ENCODE peak calls at places on chromosomes 13 and 19, in ten cellular contexts. B, K, F, L, C, J, H, X, A and N are unnamed samples.

GRCh38 chr13:23427342-23428182 is 5.9 kb downstream of the SACS start:
- DNase-seq in L (no peak), K (no peak), X (no peak), C (peak; percentile 26), J (no peak), B (no peak), H (no peak), A (no peak), F (no peak), N (no peak)

GRCh38 chr13:113488283-113488682 is 2.2 kb downstream of the DCUN1D2 start:
- DNase-seq in F (no peak), H (no peak), J (no peak), C (no peak), L (no peak), B (no peak), A (no peak), X (no peak), K (no peak), N (no peak)

GRCh38 chr19:50728084-50728737 is 5.0 kb downstream of the CLEC11A start:
- DNase-seq in X (peak; percentile 74), K (peak; percentile 51), F (peak; percentile 62), H (peak; percentile 83), A (peak; percentile 94), L (no peak), B (peak; percentile 10), J (peak; percentile 82), C (no peak), N (peak; percentile 91)

GRCh38 chr13:63595811-63596210 is 2180.2 kb upstream of the PCDH20 start:
- DNase-seq in L (no peak), K (no peak), B (no peak), A (no peak), X (no peak), H (no peak), J (no peak), C (no peak), F (no peak), N (no peak)

GRCh38 chr13:46179576-46180368 is 2.2 kb downstream of the LCP1 start:
- DNase-seq in C (no peak), X (peak; percentile 33), J (peak; percentile 84), K (peak; percentile 58), L (peak; percentile 67), B (peak; percentile 62), H (peak; percentile 75), F (no peak), A (peak; percentile 44), N (no peak)

GRCh38 chr19:572891-573825 is 762 bp downstream of the BSG start:
- DNase-seq in H (peak; percentile 72), A (peak; percentile 66), X (peak; percentile 59), F (no peak), B (no peak), C (no peak), L (no peak), J (no peak), K (peak; percentile 75), N (peak; percentile 90)

GRCh38 chr13:109725297-109725696 is 61.1 kb downstream of the IRS2 start:
- DNase-seq in L (no peak), B (no peak), A (no peak), K (no peak), X (no peak), J (no peak), F (no peak), H (no peak), C (no peak), N (no peak)

GRCh38 chr19:56163097-56163496 is 12.7 kb upstream of the GALP start:
- DNase-seq in K (no peak), X (no peak), A (no peak), J (no peak), H (no peak), C (no peak), F (no peak), B (no peak), L (no peak), N (no peak)

GRCh38 chr13:20353973-20354372 is 121.9 kb upstream of the GJB6 start:
- DNase-seq in F (no peak), A (no peak), H (no peak), X (no peak), L (no peak), J (no peak), K (no peak), C (no peak), B (no peak), N (no peak)

GRCh38 chr13:41546372-41547252 is 89.3 kb downstream of the RGCC start:
- DNase-seq in B (no peak), A (no peak), F (no peak), L (no peak), C (no peak), K (no peak), J (no peak), H (no peak), X (no peak), N (no peak)

GRCh38 chr13:106063591-106064308 is 471.7 kb downstream of the EFNB2 start:
- DNase-seq in X (no peak), B (no peak), K (no peak), L (no peak), A (no peak), H (no peak), C (no peak), J (no peak), F (no peak), N (no peak)

GRCh38 chr13:99982021-99982740 is 597 bp downstream of the ZIC2 start:
- DNase-seq in K (peak; percentile 48), X (no peak), A (peak; percentile 17), H (no peak), C (no peak), J (no peak), L (no peak), B (no peak), F (no peak), N (peak; percentile 71)

GRCh38 chr19:48858984-48859710 is 9.3 kb downstream of the PLEKHA4 start:
- DNase-seq in F (no peak), J (peak; percentile 81), L (peak; percentile 72), C (no peak), A (peak; percentile 91), B (peak; percentile 66), H (peak; percentile 79), K (peak; percentile 78), X (no peak), N (peak; percentile 83)

GRCh38 chr19:53945441-53945840 is 17.3 kb upstream of the CACNG8 start:
- DNase-seq in A (peak; percentile 35), X (no peak), J (no peak), B (no peak), H (no peak), K (no peak), F (no peak), C (peak; percentile 79), L (no peak), N (no peak)

GRCh38 chr19:16143399-16144215 is at the start of gene HSH2D:
- DNase-seq in L (peak; percentile 63), F (peak; percentile 60), C (no peak), J (peak; percentile 88), B (peak; percentile 65), A (no peak), X (peak; percentile 30), H (peak; percentile 94), K (peak; percentile 92), N (peak; percentile 91)

GRCh38 chr19:46197314-46198070 is 32.0 kb upstream of the IGFL1 start:
- DNase-seq in C (no peak), F (no peak), H (no peak), L (no peak), B (no peak), K (no peak), A (no peak), X (no peak), J (no peak), N (no peak)
- H3K4me1 ChIP-seq in C (peaks cover 98% of the 10 kb centered on the region), F (no peaks in the 10 kb centered on the region), H (peaks cover 9% of the 10 kb centered on the region), L (no peaks in the 10 kb centered on the region), B (no peaks in the 10 kb centered on the region), K (no peaks in the 10 kb centered on the region), A (peaks cover 6% of the 10 kb centered on the region), X (no peaks in the 10 kb centered on the region), J (no peaks in the 10 kb centered on the region), N (no peaks in the 10 kb centered on the region)

GRCh38 chr19:2050991-2051770 is at the start of gene MKNK2:
- DNase-seq in X (peak; percentile 93), J (peak; percentile 90), A (peak; percentile 91), K (peak; percentile 96), B (peak; percentile 94), H (peak; percentile 94), F (peak; percentile 94), C (peak; percentile 41), L (peak; percentile 90), N (peak; percentile 98)

GRCh38 chr19:2050349-2050990 is 574 bp downstream of the MKNK2 start:
- DNase-seq in X (peak; percentile 42), B (no peak), F (no peak), C (no peak), H (no peak), K (no peak), J (no peak), L (no peak), A (peak; percentile 79), N (no peak)

GRCh38 chr19:2048104-2048958 is 2.7 kb downstream of the MKNK2 start:
- DNase-seq in X (no peak), B (no peak), K (peak; percentile 54), A (peak; percentile 15), F (no peak), H (no peak), L (no peak), J (no peak), C (no peak), N (peak; percentile 66)

GRCh38 chr19:2048959-2049740 is 1.9 kb downstream of the MKNK2 start:
- DNase-seq in H (peak; percentile 45), C (no peak), J (no peak), K (peak; percentile 48), A (no peak), X (peak; percentile 40), L (no peak), F (no peak), B (no peak), N (peak; percentile 80)

GRCh38 chr19:2049741-2050348 is 1.2 kb downstream of the MKNK2 start:
- DNase-seq in H (peak; percentile 94), B (peak; percentile 34), K (peak; percentile 89), C (no peak), F (peak; percentile 88), A (peak; percentile 59), X (peak; percentile 85), L (peak; percentile 40), J (peak; percentile 67), N (peak; percentile 95)
- H3K4me1 ChIP-seq in H (peaks cover 76% of the 10 kb centered on the region), B (peaks cover 59% of the 10 kb centered on the region), K (peaks cover 64% of the 10 kb centered on the region), C (peaks cover 61% of the 10 kb centered on the region), F (peaks cover 58% of the 10 kb centered on the region), A (peaks cover 78% of the 10 kb centered on the region), X (peaks cover 54% of the 10 kb centered on the region), L (peaks cover 64% of the 10 kb centered on the region), J (peaks cover 68% of the 10 kb centered on the region), N (peaks cover 59% of the 10 kb centered on the region)

GRCh38 chr19:1675633-1676350 is 23.4 kb upstream of the TCF3 start:
- DNase-seq in B (no peak), A (peak; percentile 70), F (no peak), C (no peak), J (no peak), H (no peak), X (no peak), L (no peak), K (no peak), N (no peak)
- H3K4me1 ChIP-seq in B (no peaks in the 10 kb centered on the region), A (peaks cover 68% of the 10 kb centered on the region), F (no peaks in the 10 kb centered on the region), C (peaks cover 4% of the 10 kb centered on the region), J (peaks cover 4% of the 10 kb centered on the region), H (peaks cover 7% of the 10 kb centered on the region), X (peaks cover 8% of the 10 kb centered on the region), L (peaks cover 8% of the 10 kb centered on the region), K (peaks cover 9% of the 10 kb centered on the region), N (no peaks in the 10 kb centered on the region)

DNA sequence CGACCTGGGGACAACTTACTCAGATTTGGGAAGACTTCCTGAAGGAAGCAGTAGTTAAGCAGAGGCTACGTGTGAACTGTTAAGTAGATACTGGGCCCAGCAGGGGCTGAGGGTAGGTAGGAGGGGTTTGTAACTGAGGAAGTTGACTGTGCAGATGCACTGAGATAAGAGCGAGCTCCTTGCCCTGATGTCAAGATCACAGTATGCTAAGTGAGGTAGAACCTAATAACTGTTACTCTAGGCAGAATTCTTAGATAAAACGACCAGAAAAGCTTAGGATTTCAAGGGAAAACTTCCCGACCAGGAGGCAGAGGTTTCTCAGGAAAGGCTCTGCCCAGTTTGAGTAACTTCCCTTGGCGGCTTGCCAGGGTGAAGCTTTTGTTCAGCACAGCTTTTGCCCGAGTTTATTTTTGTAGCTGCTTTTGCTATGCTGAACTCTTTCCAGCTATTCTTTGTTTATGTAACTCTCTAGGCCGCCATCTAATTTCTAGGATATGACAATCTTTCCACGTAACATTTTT is 632.1 kb downstream of the DIAPH3 start:
- DNase-seq in C (no peak), H (peak; percentile 67), A (peak; percentile 11), B (no peak), K (peak; percentile 37), J (peak; percentile 20), L (no peak), F (peak; percentile 62), X (peak; percentile 67), N (peak; percentile 92)
- H3K4me1 ChIP-seq in C (peaks cover 3% of the 10 kb centered on the region), H (peaks cover 16% of the 10 kb centered on the region), A (no peaks in the 10 kb centered on the region), B (peaks cover 11% of the 10 kb centered on the region), K (no peaks in the 10 kb centered on the region), J (peaks cover 6% of the 10 kb centered on the region), L (peaks cover 5% of the 10 kb centered on the region), F (no peaks in the 10 kb centered on the region), X (no peaks in the 10 kb centered on the region), N (peaks cover 5% of the 10 kb centered on the region)